ENCODE peak calls at places on chromosomes 2 and 18, in eight cellular contexts. One of them, this sample, is unnamed.

GRCh38 chr2:102251042-102251848 is 60.1 kb upstream of the IL1RL1 start:
- DNase-seq in head of caudate nucleus: peak; percentile 36
- DNase-seq in small intestine: peak; percentile 49
- DNase-seq in NCI-H2171 treated with DMSO at 0.1 percent for 48 hours: no peak
- DNase-seq in transverse colon: peak; percentile 73
- DNase-seq in fibroblast of lung: peak; percentile 32
- DNase-seq in CD8-positive, alpha-beta memory T cell: peak; percentile 52
- DNase-seq in NCI-H1092: no peak
- DNase-seq in this sample: peak; percentile 53

GRCh38 chr2:212640428-212640827 is 101.8 kb upstream of the ERBB4 start:
- DNase-seq in head of caudate nucleus: no peak
- DNase-seq in small intestine: no peak
- DNase-seq in NCI-H2171 treated with DMSO at 0.1 percent for 48 hours: no peak
- DNase-seq in transverse colon: no peak
- DNase-seq in fibroblast of lung: no peak
- DNase-seq in CD8-positive, alpha-beta memory T cell: no peak
- DNase-seq in NCI-H1092: no peak
- DNase-seq in this sample: no peak

GRCh38 chr18:3982541-3982940 is 472.6 kb downstream of the DLGAP1 start:
- DNase-seq in head of caudate nucleus: no peak
- DNase-seq in small intestine: no peak
- DNase-seq in NCI-H2171 treated with DMSO at 0.1 percent for 48 hours: no peak
- DNase-seq in transverse colon: no peak
- DNase-seq in fibroblast of lung: peak; percentile 30
- DNase-seq in CD8-positive, alpha-beta memory T cell: no peak
- DNase-seq in NCI-H1092: no peak
- DNase-seq in this sample: no peak

GRCh38 chr18:50848038-50848437 is 28.2 kb upstream of the MRO start:
- DNase-seq in head of caudate nucleus: no peak
- DNase-seq in small intestine: no peak
- DNase-seq in NCI-H2171 treated with DMSO at 0.1 percent for 48 hours: no peak
- DNase-seq in transverse colon: no peak
- DNase-seq in fibroblast of lung: no peak
- DNase-seq in CD8-positive, alpha-beta memory T cell: no peak
- DNase-seq in NCI-H1092: no peak
- DNase-seq in this sample: no peak

GRCh38 chr2:215828528-215829184 is 184.7 kb downstream of the MREG start:
- DNase-seq in head of caudate nucleus: no peak
- DNase-seq in small intestine: peak; percentile 39
- DNase-seq in NCI-H2171 treated with DMSO at 0.1 percent for 48 hours: peak; percentile 60
- DNase-seq in transverse colon: peak; percentile 58
- DNase-seq in fibroblast of lung: peak; percentile 75
- DNase-seq in CD8-positive, alpha-beta memory T cell: peak; percentile 30
- DNase-seq in NCI-H1092: peak; percentile 9
- DNase-seq in this sample: peak; percentile 7

GRCh38 chr2:224101820-224102630 is 62.9 kb upstream of the SERPINE2 start:
- DNase-seq in head of caudate nucleus: no peak
- DNase-seq in small intestine: no peak
- DNase-seq in NCI-H2171 treated with DMSO at 0.1 percent for 48 hours: no peak
- DNase-seq in transverse colon: no peak
- DNase-seq in fibroblast of lung: peak; percentile 85
- DNase-seq in CD8-positive, alpha-beta memory T cell: no peak
- DNase-seq in NCI-H1092: no peak
- DNase-seq in this sample: no peak

GRCh38 chr18:45102863-45103262 is 422.2 kb downstream of the SETBP1 start:
- DNase-seq in head of caudate nucleus: no peak
- DNase-seq in small intestine: no peak
- DNase-seq in NCI-H2171 treated with DMSO at 0.1 percent for 48 hours: no peak
- DNase-seq in transverse colon: no peak
- DNase-seq in fibroblast of lung: no peak
- DNase-seq in CD8-positive, alpha-beta memory T cell: no peak
- DNase-seq in NCI-H1092: no peak
- DNase-seq in this sample: no peak

GRCh38 chr2:69211111-69211510 is 175.9 kb downstream of the GFPT1 start:
- DNase-seq in head of caudate nucleus: no peak
- DNase-seq in small intestine: no peak
- DNase-seq in NCI-H2171 treated with DMSO at 0.1 percent for 48 hours: peak; percentile 18
- DNase-seq in transverse colon: no peak
- DNase-seq in fibroblast of lung: no peak
- DNase-seq in CD8-positive, alpha-beta memory T cell: no peak
- DNase-seq in NCI-H1092: no peak
- DNase-seq in this sample: no peak

GRCh38 chr2:232321156-232321816 is 57.3 kb upstream of the ALPP start:
- DNase-seq in head of caudate nucleus: no peak
- DNase-seq in small intestine: no peak
- DNase-seq in NCI-H2171 treated with DMSO at 0.1 percent for 48 hours: no peak
- DNase-seq in transverse colon: peak; percentile 6
- DNase-seq in fibroblast of lung: no peak
- DNase-seq in CD8-positive, alpha-beta memory T cell: peak; percentile 39
- DNase-seq in NCI-H1092: no peak
- DNase-seq in this sample: peak; percentile 41

GRCh38 chr2:46229134-46230063 is 67.8 kb upstream of the EPAS1 start:
- DNase-seq in head of caudate nucleus: no peak
- DNase-seq in small intestine: peak; percentile 71
- DNase-seq in NCI-H2171 treated with DMSO at 0.1 percent for 48 hours: no peak
- DNase-seq in transverse colon: no peak
- DNase-seq in fibroblast of lung: no peak
- DNase-seq in CD8-positive, alpha-beta memory T cell: no peak
- DNase-seq in NCI-H1092: no peak
- DNase-seq in this sample: no peak

GRCh38 chr2:177617849-177618248 is 225.3 kb downstream of the AGPS start:
- DNase-seq in head of caudate nucleus: no peak
- DNase-seq in small intestine: no peak
- DNase-seq in NCI-H2171 treated with DMSO at 0.1 percent for 48 hours: no peak
- DNase-seq in transverse colon: no peak
- DNase-seq in fibroblast of lung: no peak
- DNase-seq in CD8-positive, alpha-beta memory T cell: no peak
- DNase-seq in NCI-H1092: no peak
- DNase-seq in this sample: peak; percentile 22

GRCh38 chr18:6885992-6886823 is 156.7 kb downstream of the ARHGAP28 start:
- DNase-seq in head of caudate nucleus: no peak
- DNase-seq in small intestine: peak; percentile 67
- DNase-seq in NCI-H2171 treated with DMSO at 0.1 percent for 48 hours: peak; percentile 69
- DNase-seq in transverse colon: peak; percentile 14
- DNase-seq in fibroblast of lung: peak; percentile 76
- DNase-seq in CD8-positive, alpha-beta memory T cell: no peak
- DNase-seq in NCI-H1092: peak; percentile 11
- DNase-seq in this sample: no peak

GRCh38 chr18:3683483-3683882 is 233.5 kb downstream of the TGIF1 start:
- DNase-seq in head of caudate nucleus: no peak
- DNase-seq in small intestine: no peak
- DNase-seq in NCI-H2171 treated with DMSO at 0.1 percent for 48 hours: no peak
- DNase-seq in transverse colon: no peak
- DNase-seq in fibroblast of lung: no peak
- DNase-seq in CD8-positive, alpha-beta memory T cell: no peak
- DNase-seq in NCI-H1092: no peak
- DNase-seq in this sample: no peak

GRCh38 chr2:40844353-40845277 is 392.7 kb upstream of the SLC8A1 start:
- DNase-seq in head of caudate nucleus: no peak
- DNase-seq in small intestine: peak; percentile 10
- DNase-seq in NCI-H2171 treated with DMSO at 0.1 percent for 48 hours: no peak
- DNase-seq in transverse colon: no peak
- DNase-seq in fibroblast of lung: peak; percentile 11
- DNase-seq in CD8-positive, alpha-beta memory T cell: no peak
- DNase-seq in NCI-H1092: no peak
- DNase-seq in this sample: no peak

GRCh38 chr18:58953627-58954026 is 89.0 kb downstream of the ZNF532 start:
- DNase-seq in head of caudate nucleus: no peak
- DNase-seq in small intestine: peak; percentile 9
- DNase-seq in NCI-H2171 treated with DMSO at 0.1 percent for 48 hours: no peak
- DNase-seq in transverse colon: no peak
- DNase-seq in fibroblast of lung: no peak
- DNase-seq in CD8-positive, alpha-beta memory T cell: no peak
- DNase-seq in NCI-H1092: peak; percentile 64
- DNase-seq in this sample: no peak

GRCh38 chr2:30527411-30527810 is 80.4 kb downstream of the LCLAT1 start:
- DNase-seq in head of caudate nucleus: no peak
- DNase-seq in small intestine: no peak
- DNase-seq in NCI-H2171 treated with DMSO at 0.1 percent for 48 hours: no peak
- DNase-seq in transverse colon: no peak
- DNase-seq in fibroblast of lung: peak; percentile 59
- DNase-seq in CD8-positive, alpha-beta memory T cell: no peak
- DNase-seq in NCI-H1092: no peak
- DNase-seq in this sample: no peak

GRCh38 chr2:71894266-71894665 is 253.4 kb downstream of the CYP26B1 start:
- DNase-seq in head of caudate nucleus: no peak
- DNase-seq in small intestine: peak; percentile 25
- DNase-seq in NCI-H2171 treated with DMSO at 0.1 percent for 48 hours: no peak
- DNase-seq in transverse colon: no peak
- DNase-seq in fibroblast of lung: no peak
- DNase-seq in CD8-positive, alpha-beta memory T cell: no peak
- DNase-seq in NCI-H1092: no peak
- DNase-seq in this sample: no peak

This sample was measured in stimulated activated naive CD4-positive, alpha-beta T cell.